ENCODE peak calls at places on chromosomes 4 and X, in six cellular contexts. One of them, this sample, is unnamed.

GRCh38 chrX:38985375-38985774 is 184.1 kb downstream of the MID1IP1 start:
- DNase-seq in PC-3: peak
- DNase-seq in fibroblast of lung: peak
- DNase-seq in MM.1S: peak
- DNase-seq in mesenchymal stem cell: no peak
- DNase-seq in GM23248: peak
- DNase-seq in this sample: no peak

GRCh38 chr4:145234086-145234694 is 53.8 kb upstream of the OTUD4 start:
- DNase-seq in PC-3: peak
- DNase-seq in fibroblast of lung: peak
- DNase-seq in GM23248: peak
- DNase-seq in mesenchymal stem cell: peak
- DNase-seq in MM.1S: peak
- DNase-seq in this sample: no peak

GRCh38 chr4:173051697-173052096 is 116.9 kb upstream of the GALNT7 start:
- DNase-seq in GM23248: no peak
- DNase-seq in mesenchymal stem cell: peak
- DNase-seq in PC-3: no peak
- DNase-seq in MM.1S: no peak
- DNase-seq in fibroblast of lung: peak
- DNase-seq in this sample: no peak

GRCh38 chr4:126610933-126611332 is 1021.8 kb upstream of the INTU start:
- DNase-seq in MM.1S: no peak
- DNase-seq in GM23248: no peak
- DNase-seq in mesenchymal stem cell: no peak
- DNase-seq in PC-3: no peak
- DNase-seq in fibroblast of lung: no peak
- DNase-seq in this sample: no peak

GRCh38 chrX:72243472-72243871 is 4.6 kb upstream of the ERCC6L start:
- DNase-seq in MM.1S: no peak
- DNase-seq in fibroblast of lung: peak
- DNase-seq in mesenchymal stem cell: peak
- DNase-seq in GM23248: peak
- DNase-seq in PC-3: peak
- DNase-seq in this sample: peak

GRCh38 chrX:153744210-153745066 is 19.6 kb upstream of the PLXNB3 start:
- DNase-seq in mesenchymal stem cell: no peak
- DNase-seq in PC-3: peak
- DNase-seq in MM.1S: no peak
- DNase-seq in fibroblast of lung: no peak
- DNase-seq in GM23248: peak
- DNase-seq in this sample: no peak

GRCh38 chr4:176534566-176534965 is 214.8 kb downstream of the SPCS3 start:
- DNase-seq in MM.1S: no peak
- DNase-seq in mesenchymal stem cell: peak
- DNase-seq in PC-3: peak
- DNase-seq in GM23248: peak
- DNase-seq in fibroblast of lung: peak
- DNase-seq in this sample: no peak

GRCh38 chrX:155071694-155072215 is 447 bp downstream of the BRCC3 start:
- DNase-seq in PC-3: no peak
- DNase-seq in mesenchymal stem cell: no peak
- DNase-seq in MM.1S: peak
- DNase-seq in fibroblast of lung: no peak
- DNase-seq in GM23248: peak
- DNase-seq in this sample: no peak

GRCh38 chr4:82842593-82842992 is 44.0 kb upstream of the SCD5 start:
- DNase-seq in mesenchymal stem cell: peak
- DNase-seq in PC-3: no peak
- DNase-seq in fibroblast of lung: peak
- DNase-seq in MM.1S: no peak
- DNase-seq in GM23248: peak
- DNase-seq in this sample: no peak

GRCh38 chr4:169116270-169116901 is 106.3 kb upstream of the CBR4 start:
- DNase-seq in MM.1S: no peak
- DNase-seq in mesenchymal stem cell: no peak
- DNase-seq in fibroblast of lung: no peak
- DNase-seq in GM23248: peak
- DNase-seq in PC-3: peak
- DNase-seq in this sample: no peak

GRCh38 chrX:69504626-69505612 is 793 bp downstream of the NALF2 start:
- DNase-seq in GM23248: peak
- DNase-seq in mesenchymal stem cell: no peak
- DNase-seq in PC-3: no peak
- DNase-seq in fibroblast of lung: no peak
- DNase-seq in MM.1S: no peak
- DNase-seq in this sample: no peak

GRCh38 chrX:69508610-69509009 is 4.5 kb downstream of the NALF2 start:
- DNase-seq in MM.1S: no peak
- DNase-seq in PC-3: no peak
- DNase-seq in fibroblast of lung: no peak
- DNase-seq in GM23248: no peak
- DNase-seq in mesenchymal stem cell: no peak
- DNase-seq in this sample: no peak

GRCh38 chrX:69505772-69506616 is 1.9 kb downstream of the NALF2 start:
- DNase-seq in fibroblast of lung: no peak
- DNase-seq in GM23248: no peak
- DNase-seq in mesenchymal stem cell: no peak
- DNase-seq in PC-3: no peak
- DNase-seq in MM.1S: no peak
- DNase-seq in this sample: no peak

GRCh38 chrX:69507500-69507789 is 3.3 kb downstream of the NALF2 start:
- DNase-seq in GM23248: no peak
- DNase-seq in PC-3: no peak
- DNase-seq in mesenchymal stem cell: no peak
- DNase-seq in fibroblast of lung: no peak
- DNase-seq in MM.1S: no peak
- DNase-seq in this sample: no peak

DNA sequence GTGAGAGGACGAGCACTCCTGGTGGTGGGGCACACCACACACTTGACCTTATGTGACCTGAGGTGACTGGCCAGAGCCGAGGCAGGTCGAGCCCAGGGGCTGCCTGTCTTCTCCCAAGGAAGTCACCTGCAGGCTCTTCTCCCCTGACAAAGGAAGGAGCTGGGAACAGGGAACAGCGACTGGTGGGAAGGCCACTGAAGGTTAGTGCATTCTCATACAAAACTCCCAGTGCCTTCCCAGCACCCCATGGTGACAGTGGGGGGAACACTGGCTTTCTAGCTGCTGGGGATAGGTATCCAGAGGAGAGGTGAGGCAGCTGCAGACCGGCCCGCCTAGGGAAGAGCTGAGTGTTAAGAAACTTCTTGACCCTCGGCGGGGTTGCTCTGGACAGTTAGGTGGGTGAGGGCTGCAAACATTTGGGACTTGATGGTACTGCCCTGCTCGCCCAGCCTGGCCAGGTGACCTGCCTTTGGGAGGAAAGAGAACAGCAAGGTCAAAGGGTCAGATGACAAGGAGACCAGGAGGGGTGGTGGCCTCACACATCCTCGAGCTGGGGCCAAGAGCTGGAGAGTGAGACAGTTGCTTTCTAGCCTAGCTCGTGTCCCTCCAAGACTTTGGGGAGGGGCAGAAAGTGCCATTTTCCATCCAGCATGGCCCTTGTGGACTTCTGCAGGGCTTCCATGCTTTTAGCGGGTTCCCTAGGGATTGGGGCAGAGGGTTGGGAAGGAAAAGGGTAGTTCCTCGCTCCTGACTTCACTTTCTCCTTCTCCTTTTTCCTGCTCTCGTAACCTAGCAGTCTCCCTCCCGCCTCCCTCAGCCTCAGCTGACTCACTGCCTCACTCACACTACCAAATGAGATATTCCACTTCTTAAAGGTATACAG is 2.7 kb downstream of the NALF2 start:
- DNase-seq in mesenchymal stem cell: no peak
- DNase-seq in MM.1S: no peak
- DNase-seq in GM23248: peak
- DNase-seq in PC-3: no peak
- DNase-seq in fibroblast of lung: no peak
- DNase-seq in this sample: no peak
- H3K9ac ChIP-seq in mesenchymal stem cell: no peak
- H3K9ac ChIP-seq in MM.1S: no peak
- H3K9ac ChIP-seq in GM23248: no peak
- H3K9ac ChIP-seq in PC-3: no peak
- H3K9ac ChIP-seq in fibroblast of lung: no peak
- H3K9ac ChIP-seq in this sample: no peak

GRCh38 chr4:188110741-188111458 is 1.5 kb upstream of the TRIML2 start:
- DNase-seq in fibroblast of lung: no peak
- DNase-seq in PC-3: peak
- DNase-seq in GM23248: no peak
- DNase-seq in mesenchymal stem cell: no peak
- DNase-seq in MM.1S: no peak
- DNase-seq in this sample: no peak

GRCh38 chr4:188110036-188110435 is 633 bp upstream of the TRIML2 start:
- DNase-seq in GM23248: no peak
- DNase-seq in fibroblast of lung: no peak
- DNase-seq in mesenchymal stem cell: no peak
- DNase-seq in MM.1S: no peak
- DNase-seq in PC-3: no peak
- DNase-seq in this sample: no peak

GRCh38 chr4:188107931-188108843 is 1.2 kb downstream of the TRIML2 start:
- DNase-seq in mesenchymal stem cell: peak
- DNase-seq in GM23248: peak
- DNase-seq in fibroblast of lung: peak
- DNase-seq in PC-3: peak
- DNase-seq in MM.1S: no peak
- DNase-seq in this sample: no peak

GRCh38 chr4:188109157-188109755 is at the start of gene TRIML2:
- DNase-seq in PC-3: peak
- DNase-seq in GM23248: no peak
- DNase-seq in mesenchymal stem cell: no peak
- DNase-seq in MM.1S: no peak
- DNase-seq in fibroblast of lung: no peak
- DNase-seq in this sample: no peak

DNA sequence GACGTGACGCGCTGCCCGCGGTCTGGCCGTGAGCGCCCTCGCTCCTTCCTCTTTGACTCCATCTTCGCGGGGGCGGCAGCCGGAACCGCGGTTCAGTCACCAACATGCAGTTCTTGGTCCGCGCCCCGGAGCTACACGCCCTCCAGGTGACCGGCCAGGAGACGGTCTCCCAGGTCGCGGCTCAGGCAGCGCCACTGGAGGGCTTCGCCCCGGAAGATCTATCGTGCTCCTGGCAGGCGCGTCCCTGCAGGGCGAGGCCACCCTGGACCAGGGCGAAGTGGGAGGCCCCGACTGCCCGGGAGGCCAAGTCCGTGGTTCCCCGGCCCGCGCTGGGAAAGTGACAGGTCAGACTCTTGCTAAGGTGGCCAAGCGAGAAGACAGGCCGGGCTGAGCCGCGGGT is 2.9 kb downstream of the TRIML2 start:
- DNase-seq in GM23248: no peak
- DNase-seq in fibroblast of lung: no peak
- DNase-seq in MM.1S: no peak
- DNase-seq in mesenchymal stem cell: no peak
- DNase-seq in PC-3: no peak
- DNase-seq in this sample: no peak
- H3K27ac ChIP-seq in GM23248: no peak
- H3K27ac ChIP-seq in fibroblast of lung: no peak
- H3K27ac ChIP-seq in MM.1S: no peak
- H3K27ac ChIP-seq in mesenchymal stem cell: no peak
- H3K27ac ChIP-seq in PC-3: no peak
- H3K27ac ChIP-seq in this sample: no peak

DNA sequence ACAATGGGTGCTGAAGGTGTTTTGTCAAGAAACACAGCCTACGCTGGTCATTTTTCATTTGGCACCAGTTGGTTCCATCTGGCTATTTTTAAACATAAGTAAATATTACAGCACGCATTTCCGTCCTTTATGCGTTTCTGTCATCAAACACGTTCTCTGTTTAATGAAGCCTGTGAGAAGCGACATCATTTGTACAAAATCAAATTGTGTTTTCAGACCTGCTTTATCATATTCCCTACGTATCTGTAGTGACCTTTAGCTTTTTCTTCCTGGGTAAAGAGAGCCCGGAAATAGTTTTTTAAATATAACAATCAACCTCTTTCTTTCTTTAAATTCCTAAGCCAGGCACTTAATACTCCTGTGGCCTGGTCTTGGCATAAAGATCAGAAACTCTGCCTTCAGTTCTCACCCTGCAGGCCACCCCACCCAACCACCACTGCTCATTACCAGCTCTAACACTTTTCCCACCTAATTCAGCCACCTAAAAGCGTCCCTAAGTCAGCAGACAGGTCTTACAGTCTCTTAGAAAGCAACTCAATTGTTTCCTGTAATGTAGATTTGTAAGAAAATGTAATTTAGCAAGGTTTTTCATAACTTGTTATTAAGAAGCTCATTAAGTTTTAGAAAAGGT is 30.4 kb downstream of the ACSL1 start:
- DNase-seq in MM.1S: no peak
- DNase-seq in GM23248: no peak
- DNase-seq in mesenchymal stem cell: no peak
- DNase-seq in PC-3: no peak
- DNase-seq in fibroblast of lung: peak
- DNase-seq in this sample: no peak
- H3K9ac ChIP-seq in MM.1S: no peak
- H3K9ac ChIP-seq in GM23248: no peak
- H3K9ac ChIP-seq in mesenchymal stem cell: no peak
- H3K9ac ChIP-seq in PC-3: no peak
- H3K9ac ChIP-seq in fibroblast of lung: no peak
- H3K9ac ChIP-seq in this sample: no peak

GRCh38 chr4:39682133-39682532 is 15.8 kb upstream of the UBE2K start:
- DNase-seq in mesenchymal stem cell: no peak
- DNase-seq in PC-3: no peak
- DNase-seq in MM.1S: peak
- DNase-seq in fibroblast of lung: no peak
- DNase-seq in GM23248: no peak
- DNase-seq in this sample: no peak
- H3K27ac ChIP-seq in mesenchymal stem cell: no peak
- H3K27ac ChIP-seq in PC-3: no peak
- H3K27ac ChIP-seq in MM.1S: peak
- H3K27ac ChIP-seq in fibroblast of lung: no peak
- H3K27ac ChIP-seq in GM23248: no peak
- H3K27ac ChIP-seq in this sample: no peak

GRCh38 chr4:42706086-42706485 is 49.2 kb upstream of the ATP8A1 start:
- DNase-seq in MM.1S: no peak
- DNase-seq in mesenchymal stem cell: no peak
- DNase-seq in fibroblast of lung: no peak
- DNase-seq in GM23248: peak
- DNase-seq in PC-3: no peak
- DNase-seq in this sample: no peak
- H3K9ac ChIP-seq in MM.1S: no peak
- H3K9ac ChIP-seq in mesenchymal stem cell: no peak
- H3K9ac ChIP-seq in fibroblast of lung: no peak
- H3K9ac ChIP-seq in GM23248: no peak
- H3K9ac ChIP-seq in PC-3: no peak
- H3K9ac ChIP-seq in this sample: no peak

GRCh38 chr4:74374561-74375327 is 9.8 kb downstream of the EREG start:
- DNase-seq in PC-3: peak
- DNase-seq in MM.1S: no peak
- DNase-seq in fibroblast of lung: peak
- DNase-seq in GM23248: peak
- DNase-seq in mesenchymal stem cell: peak
- DNase-seq in this sample: no peak
- H3K27ac ChIP-seq in PC-3: peak
- H3K27ac ChIP-seq in MM.1S: no peak
- H3K27ac ChIP-seq in fibroblast of lung: no peak
- H3K27ac ChIP-seq in GM23248: peak
- H3K27ac ChIP-seq in mesenchymal stem cell: peak
- H3K27ac ChIP-seq in this sample: no peak

GRCh38 chr4:42480774-42481173 is 83.5 kb downstream of the SHISA3 start:
- DNase-seq in GM23248: no peak
- DNase-seq in mesenchymal stem cell: no peak
- DNase-seq in fibroblast of lung: peak
- DNase-seq in PC-3: no peak
- DNase-seq in MM.1S: no peak
- DNase-seq in this sample: no peak
- H3K9ac ChIP-seq in GM23248: no peak
- H3K9ac ChIP-seq in mesenchymal stem cell: no peak
- H3K9ac ChIP-seq in fibroblast of lung: no peak
- H3K9ac ChIP-seq in PC-3: no peak
- H3K9ac ChIP-seq in MM.1S: no peak
- H3K9ac ChIP-seq in this sample: no peak